ENCODE peak calls at places on chromosomes 5 and 9, in five cellular contexts. S is substantia nigra, G is NCI-H2029, F is psoas muscle, E is HT1080. N is an unnamed sample.

GRCh38 chr9:92656537-92656925 is 13.4 kb downstream of the IPPK start:
- DNase-seq in S (no peak), F (no peak), E (no peak), G (no peak), N (no peak)

GRCh38 chr5:139668064-139668880 is 20.1 kb downstream of the CXXC5 start:
- DNase-seq in F (peak; percentile 71), E (peak; percentile 34), S (peak; percentile 28), G (no peak), N (peak; percentile 43)

GRCh38 chr5:168404366-168404765 is 81.9 kb upstream of the RARS1 start:
- DNase-seq in E (peak; percentile 94), G (no peak), F (no peak), S (peak; percentile 8), N (peak; percentile 17)

GRCh38 chr5:6634788-6635430 is 1.7 kb downstream of the SRD5A1 start:
- DNase-seq in E (no peak), F (no peak), G (no peak), S (no peak), N (peak; percentile 57)

GRCh38 chr9:130906727-130907416 is 10.3 kb upstream of the QRFP start:
- DNase-seq in E (no peak), S (no peak), F (no peak), G (no peak), N (no peak)

GRCh38 chr9:69885474-69885929 is 64.9 kb downstream of the CFAP95 start:
- DNase-seq in E (peak; percentile 96), F (no peak), S (no peak), G (no peak), N (peak; percentile 77)

GRCh38 chr9:757246-757881 is 84.1 kb upstream of the DMRT1 start:
- DNase-seq in E (peak; percentile 51), S (peak; percentile 23), F (no peak), G (peak; percentile 14), N (peak; percentile 57)

GRCh38 chr9:89234636-89235035 is 56.0 kb upstream of the SHC3 start:
- DNase-seq in F (peak; percentile 15), G (no peak), S (no peak), E (no peak), N (no peak)

GRCh38 chr9:78807286-78807685 is 510.4 kb downstream of the PSAT1 start:
- DNase-seq in F (no peak), E (no peak), S (no peak), G (no peak), N (no peak)

GRCh38 chr5:180084638-180085561 is 13.3 kb upstream of the RNF130 start:
- DNase-seq in S (no peak), G (peak; percentile 96), E (no peak), F (no peak), N (peak; percentile 33)

GRCh38 chr5:93850311-93850710 is 108.9 kb upstream of the POU5F2 start:
- DNase-seq in E (no peak), S (no peak), G (no peak), F (no peak), N (no peak)

GRCh38 chr9:78694950-78695349 is 398.0 kb downstream of the PSAT1 start:
- DNase-seq in G (no peak), F (no peak), S (no peak), E (no peak), N (no peak)

GRCh38 chr5:158388018-158388417 is 529.1 kb upstream of the CLINT1 start:
- DNase-seq in S (no peak), E (no peak), G (no peak), F (no peak), N (no peak)

GRCh38 chr5:175542232-175542965 is 64.0 kb downstream of the SFXN1 start:
- DNase-seq in S (no peak), F (no peak), E (peak; percentile 39), G (no peak), N (no peak)

GRCh38 chr9:137130176-137130755 is 8.7 kb upstream of the GRIN1 start:
- DNase-seq in G (no peak), F (no peak), S (no peak), E (no peak), N (no peak)

GRCh38 chr5:154477382-154478223 is 424 bp downstream of the HAND1 start:
- DNase-seq in E (no peak), S (no peak), F (no peak), G (no peak), N (no peak)

GRCh38 chr5:111364992-111365391 is 140.8 kb downstream of the CAMK4 start:
- DNase-seq in S (no peak), E (no peak), F (no peak), G (no peak), N (peak; percentile 29)

GRCh38 chr5:37248387-37248969 is 698 bp downstream of the CPLANE1 start:
- DNase-seq in S (no peak), G (no peak), E (peak; percentile 15), F (no peak), N (no peak)

GRCh38 chr9:76136986-76137385 is 246.5 kb downstream of the PCSK5 start:
- DNase-seq in G (no peak), E (peak; percentile 74), S (no peak), F (no peak), N (no peak)

GRCh38 chr9:18330736-18331335 is 143.1 kb upstream of the ADAMTSL1 start:
- DNase-seq in E (peak; percentile 54), G (no peak), S (no peak), F (no peak), N (no peak)

GRCh38 chr9:14203366-14204056 is 110.4 kb downstream of the NFIB start:
- DNase-seq in S (peak; percentile 21), G (peak; percentile 38), E (no peak), F (peak; percentile 64), N (no peak)

GRCh38 chr5:108481355-108481931 is 99.5 kb upstream of the FBXL17 start:
- DNase-seq in E (peak; percentile 51), G (no peak), F (no peak), S (no peak), N (peak; percentile 82)

GRCh38 chr5:57566914-57567313 is 84.3 kb upstream of the ACTBL2 start:
- DNase-seq in E (no peak), S (no peak), F (no peak), G (no peak), N (no peak)

GRCh38 chr9:134781895-134782294 is 98.7 kb upstream of the FCN2 start:
- DNase-seq in F (no peak), E (no peak), G (no peak), S (no peak), N (no peak)

GRCh38 chr5:124513216-124513615 is 233.2 kb downstream of the ZNF608 start:
- DNase-seq in G (no peak), F (no peak), S (no peak), E (no peak), N (no peak)

GRCh38 chr5:151819830-151820229 is 48.1 kb downstream of the G3BP1 start:
- DNase-seq in G (peak; percentile 64), E (no peak), S (no peak), F (no peak), N (no peak)

GRCh38 chr9:99368341-99369326 is 146.6 kb downstream of the SEC61B start:
- DNase-seq in G (no peak), F (peak; percentile 67), S (no peak), E (peak; percentile 64), N (peak; percentile 40)

GRCh38 chr9:121498487-121499176 is 1.0 kb downstream of the GGTA1 start:
- DNase-seq in S (no peak), E (no peak), F (peak; percentile 37), G (no peak), N (peak; percentile 21)